ENCODE peak calls at places on chromosome 10, in four cellular contexts. B is aorta, Y is posterior vena cava, W is tibial nerve. V is an unnamed sample.

GRCh38 chr10:60262647-60263126 is 127.0 kb downstream of the ANK3 start:
- DNase-seq in W (no peak), B (no peak), Y (no peak), V (no peak)

GRCh38 chr10:33150904-33151303 is 183.6 kb downstream of the NRP1 start:
- DNase-seq in B (no peak), W (no peak), Y (no peak), V (no peak)

GRCh38 chr10:132374176-132374575 is 22.8 kb upstream of the PWWP2B start:
- DNase-seq in B (peak), W (no peak), Y (peak), V (peak)

GRCh38 chr10:126147866-126148578 is 240.3 kb downstream of the ADAM12 start:
- DNase-seq in W (no peak), Y (no peak), B (no peak), V (no peak)

GRCh38 chr10:103042908-103043307 is 124.8 kb downstream of the CNNM2 start:
- DNase-seq in B (no peak), W (no peak), Y (no peak), V (no peak)

GRCh38 chr10:14532473-14533251 is 201.9 kb upstream of the FRMD4A start:
- DNase-seq in Y (no peak), B (no peak), W (no peak), V (no peak)

GRCh38 chr10:126387041-126387908 is 1.0 kb downstream of the ADAM12 start:
- DNase-seq in B (peak), W (peak), Y (peak), V (peak)

GRCh38 chr10:23314835-23315239 is 29.8 kb downstream of the C10orf67 start:
- DNase-seq in B (no peak), Y (no peak), W (peak), V (no peak)

GRCh38 chr10:96325719-96326373 is 21.6 kb downstream of the DNTT start:
- DNase-seq in B (no peak), W (no peak), Y (no peak), V (no peak)

GRCh38 chr10:123564631-123565030 is 101.5 kb upstream of the GPR26 start:
- DNase-seq in Y (no peak), W (no peak), B (no peak), V (no peak)

GRCh38 chr10:90587081-90587491 is 270.8 kb downstream of the HTR7 start:
- DNase-seq in B (no peak), W (no peak), Y (no peak), V (no peak)

GRCh38 chr10:122344741-122345258 is 29.7 kb upstream of the PLEKHA1 start:
- DNase-seq in W (no peak), B (no peak), Y (no peak), V (no peak)

GRCh38 chr10:94069884-94070283 is 76.2 kb downstream of the PLCE1 start:
- DNase-seq in B (no peak), W (no peak), Y (no peak), V (no peak)

GRCh38 chr10:75034131-75034512 is 77.3 kb upstream of the SAMD8 start:
- DNase-seq in B (no peak), Y (no peak), W (no peak), V (no peak)

GRCh38 chr10:102455893-102456471 is 4.6 kb upstream of the C10orf95 start:
- DNase-seq in B (no peak), Y (no peak), W (no peak), V (no peak)

GRCh38 chr10:14379556-14380330 is 49.0 kb upstream of the FRMD4A start:
- DNase-seq in W (no peak), B (no peak), Y (no peak), V (no peak)

GRCh38 chr10:119466655-119467054 is 75.9 kb downstream of the RGS10 start:
- DNase-seq in Y (no peak), B (no peak), W (no peak), V (no peak)

GRCh38 chr10:124064158-124064603 is 29.2 kb downstream of the CHST15 start:
- DNase-seq in Y (peak), W (no peak), B (no peak), V (no peak)

GRCh38 chr10:76937056-76937665 is 700.4 kb downstream of the KCNMA1 start:
- DNase-seq in B (no peak), Y (no peak), W (no peak), V (no peak)

GRCh38 chr10:33154590-33154989 is 179.9 kb downstream of the NRP1 start:
- DNase-seq in B (no peak), Y (no peak), W (no peak), V (no peak)

GRCh38 chr10:3714957-3715356 is 70.1 kb downstream of the KLF6 start:
- DNase-seq in Y (no peak), B (no peak), W (no peak), V (no peak)

GRCh38 chr10:80132299-80133139 is at the start of gene PLAC9:
- DNase-seq in Y (no peak), B (no peak), W (no peak), V (no peak)

GRCh38 chr10:51074238-51075028 is at the start of gene PRKG1:
- DNase-seq in W (peak), B (peak), Y (peak), V (peak)

GRCh38 chr10:116208999-116209398 is 64.0 kb downstream of the GFRA1 start:
- DNase-seq in B (no peak), Y (no peak), W (no peak), V (no peak)

V was measured in upper lobe of right lung.